ENCODE peak calls at places on chromosomes 7 and 10, in seven cellular contexts. U, K, V, H, X, P and R are unnamed samples.

GRCh38 chr10:102919237-102919959 is 1.3 kb downstream of the CNNM2 start:
- DNase-seq in U (no peak), K (peak), V (no peak), H (peak), X (peak), P (no peak), R (no peak)

GRCh38 chr7:40647719-40648118 is 512.9 kb downstream of the SUGCT start:
- DNase-seq in U (no peak), K (peak), V (no peak), H (no peak), X (no peak), P (no peak), R (no peak)

GRCh38 chr7:128906766-128907559 is 3.5 kb downstream of the KCP start:
- DNase-seq in U (no peak), K (no peak), V (no peak), H (no peak), X (no peak), P (no peak), R (no peak)

GRCh38 chr10:114343623-114344306 is 60.5 kb downstream of the AFAP1L2 start:
- DNase-seq in U (no peak), K (no peak), V (peak), H (no peak), X (no peak), P (no peak), R (no peak)

GRCh38 chr10:127944256-127944655 is 37.4 kb downstream of the PTPRE start:
- DNase-seq in U (no peak), K (no peak), V (no peak), H (no peak), X (no peak), P (no peak), R (no peak)

GRCh38 chr7:5997210-5997808 is 11.5 kb downstream of the PMS2 start:
- DNase-seq in U (peak), K (peak), V (peak), H (peak), X (peak), P (peak), R (no peak)

GRCh38 chr10:78589687-78590086 is 479.1 kb upstream of the ZMIZ1 start:
- DNase-seq in U (no peak), K (no peak), V (no peak), H (no peak), X (no peak), P (no peak), R (no peak)

GRCh38 chr10:87845624-87846377 is 17.5 kb downstream of the KLLN start:
- DNase-seq in U (peak), K (peak), V (no peak), H (peak), X (no peak), P (no peak), R (no peak)

GRCh38 chr10:35224045-35224740 is 97.5 kb downstream of the CREM start:
- DNase-seq in U (no peak), K (no peak), V (no peak), H (no peak), X (no peak), P (no peak), R (no peak)

GRCh38 chr7:28069788-28070187 is 110.8 kb downstream of the JAZF1 start:
- DNase-seq in U (no peak), K (no peak), V (peak), H (peak), X (peak), P (no peak), R (no peak)

GRCh38 chr10:11881477-11882417 is 58.6 kb downstream of the PROSER2 start:
- DNase-seq in U (peak), K (peak), V (no peak), H (no peak), X (peak), P (no peak), R (no peak)

GRCh38 chr7:157689269-157690057 is 352.7 kb downstream of the DNAJB6 start:
- DNase-seq in U (no peak), K (no peak), V (no peak), H (no peak), X (no peak), P (no peak), R (no peak)

GRCh38 chr10:88154596-88155250 is 291.3 kb downstream of the PTEN start:
- DNase-seq in U (peak), K (peak), V (no peak), H (no peak), X (no peak), P (no peak), R (no peak)

GRCh38 chr7:107993879-107994278 is 9.1 kb downstream of the LAMB1 start:
- DNase-seq in U (no peak), K (no peak), V (peak), H (no peak), X (no peak), P (no peak), R (no peak)

GRCh38 chr10:66265398-66265797 is 660.4 kb upstream of the LRRTM3 start:
- DNase-seq in U (no peak), K (no peak), V (no peak), H (no peak), X (no peak), P (no peak), R (no peak)

GRCh38 chr10:43109671-43110249 is 28.5 kb upstream of the CSGALNACT2 start:
- DNase-seq in U (no peak), K (no peak), V (no peak), H (peak), X (peak), P (no peak), R (no peak)

GRCh38 chr7:48832303-48832845 is 92.0 kb upstream of the CDC14C start:
- DNase-seq in U (no peak), K (no peak), V (no peak), H (no peak), X (no peak), P (no peak), R (no peak)

GRCh38 chr10:74244097-74244685 is 93.2 kb downstream of the ADK start:
- DNase-seq in U (peak), K (peak), V (peak), H (peak), X (peak), P (no peak), R (no peak)

GRCh38 chr7:13851756-13852155 is 137.7 kb downstream of the ETV1 start:
- DNase-seq in U (no peak), K (peak), V (peak), H (peak), X (no peak), P (no peak), R (no peak)

GRCh38 chr7:24381919-24382505 is 98.0 kb downstream of the NPY start:
- DNase-seq in U (no peak), K (peak), V (peak), H (peak), X (peak), P (no peak), R (no peak)

GRCh38 chr10:30791197-30791611 is 161.7 kb upstream of the LYZL2 start:
- DNase-seq in U (no peak), K (no peak), V (no peak), H (no peak), X (no peak), P (no peak), R (no peak)